ENCODE peak calls at places on chromosomes 6 and 20, in five cellular contexts. B is SJSA1, C is A549, W is transverse colon, H is colonic mucosa. J is an unnamed sample. For H3K9me3 and H3K4me1, the result is how much of the 10 kb centered on the place peaks cover.

GRCh38 chr20:37262516-37262915 is 902 bp upstream of the GHRH start:
- DNase-seq in H (no peak), C (no peak), B (no peak), W (no peak), J (no peak)

GRCh38 chr6:33095681-33096080 is 19.9 kb downstream of the HLA-DPB1 start:
- DNase-seq in C (no peak), B (no peak), H (no peak), W (no peak), J (no peak)

GRCh38 chr6:155093430-155093829 is 98.3 kb downstream of the TIAM2 start:
- DNase-seq in C (no peak), B (no peak), H (no peak), W (no peak), J (no peak)

GRCh38 chr6:161838306-161839035 is 564.6 kb upstream of the AGPAT4 start:
- DNase-seq in W (no peak), B (no peak), H (no peak), C (no peak), J (peak)

GRCh38 chr6:38166411-38167240 is 347.1 kb downstream of the ZFAND3 start:
- DNase-seq in B (no peak), C (no peak), W (no peak), H (no peak), J (no peak)

GRCh38 chr6:30685977-30686907 is at the start of gene PPP1R18:
- DNase-seq in W (peak), H (peak), B (peak), C (no peak), J (peak)

GRCh38 chr6:129282053-129282452 is 399.1 kb downstream of the LAMA2 start:
- DNase-seq in H (no peak), C (no peak), B (no peak), W (no peak), J (no peak)

GRCh38 chr20:50089787-50090177 is 23.2 kb downstream of the UBE2V1 start:
- DNase-seq in B (no peak), C (no peak), H (no peak), W (no peak), J (no peak)

GRCh38 chr6:151807513-151808330 is at the start of gene ESR1:
- DNase-seq in C (no peak), H (no peak), B (no peak), W (peak), J (no peak)

GRCh38 chr6:112443666-112444065 is 96.5 kb downstream of the RFPL4B start:
- DNase-seq in B (no peak), C (no peak), H (peak), W (no peak), J (peak)

GRCh38 chr20:60695223-60695622 is 556.8 kb upstream of the CDH4 start:
- DNase-seq in W (no peak), C (no peak), B (no peak), H (no peak), J (no peak)

GRCh38 chr6:139979021-139979721 is 604.7 kb upstream of the CITED2 start:
- DNase-seq in H (no peak), B (no peak), W (no peak), C (no peak), J (no peak)

GRCh38 chr20:25148181-25148981 is 47.1 kb upstream of the ENTPD6 start:
- DNase-seq in H (peak), W (peak), C (no peak), B (no peak), J (peak)

GRCh38 chr20:3803854-3804253 is 7.7 kb downstream of the CDC25B start:
- DNase-seq in C (no peak), W (no peak), H (no peak), B (no peak), J (no peak)

GRCh38 chr20:45545754-45546453 is 1.3 kb downstream of the EPPIN start:
- DNase-seq in H (no peak), B (no peak), C (peak), W (no peak), J (no peak)

GRCh38 chr6:67538032-67538431 is 1097.0 kb upstream of the ADGRB3 start:
- DNase-seq in B (no peak), C (no peak), H (no peak), W (no peak), J (no peak)

GRCh38 chr6:67544851-67545452 is 1090.1 kb upstream of the ADGRB3 start:
- DNase-seq in W (no peak), C (no peak), H (no peak), B (no peak), J (no peak)

GRCh38 chr6:67535946-67536345 is 1099.1 kb upstream of the ADGRB3 start:
- DNase-seq in H (no peak), B (no peak), C (no peak), W (no peak), J (no peak)

DNA sequence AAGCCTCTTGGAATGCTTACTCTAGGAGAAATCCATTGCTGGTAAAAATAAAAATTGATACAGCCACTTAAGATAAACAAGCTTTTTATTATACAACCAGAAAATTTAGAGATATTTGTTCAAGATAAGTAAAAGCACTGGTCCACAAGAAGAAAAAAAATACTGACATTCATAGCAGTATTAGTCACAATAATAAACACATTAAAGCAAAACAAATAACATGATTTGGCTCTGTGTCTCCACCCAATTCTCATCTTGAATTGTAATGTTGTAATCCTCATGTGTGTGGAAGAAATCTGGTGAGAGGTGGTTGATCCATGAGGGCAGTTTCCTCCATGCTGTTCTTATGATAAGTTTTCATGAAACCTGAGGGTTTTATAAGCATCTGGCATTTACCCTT is 1093.5 kb upstream of the ADGRB3 start:
- DNase-seq in B (no peak), W (no peak), H (no peak), C (no peak), J (no peak)
- H3K9me3 ChIP-seq in B (under half), W (under half), H (under half), C (under half), J (under half)

GRCh38 chr6:166354143-166354542 is 11.8 kb upstream of the SFT2D1 start:
- DNase-seq in W (no peak), B (no peak), C (no peak), H (no peak), J (no peak)

GRCh38 chr6:166354965-166355364 is 12.6 kb upstream of the SFT2D1 start:
- DNase-seq in C (no peak), W (no peak), H (no peak), B (no peak), J (no peak)

GRCh38 chr6:166351715-166352285 is 9.5 kb upstream of the SFT2D1 start:
- DNase-seq in C (no peak), H (peak), B (no peak), W (peak), J (no peak)

GRCh38 chr6:166353507-166353906 is 11.2 kb upstream of the SFT2D1 start:
- DNase-seq in W (no peak), C (no peak), B (no peak), H (no peak), J (no peak)

DNA sequence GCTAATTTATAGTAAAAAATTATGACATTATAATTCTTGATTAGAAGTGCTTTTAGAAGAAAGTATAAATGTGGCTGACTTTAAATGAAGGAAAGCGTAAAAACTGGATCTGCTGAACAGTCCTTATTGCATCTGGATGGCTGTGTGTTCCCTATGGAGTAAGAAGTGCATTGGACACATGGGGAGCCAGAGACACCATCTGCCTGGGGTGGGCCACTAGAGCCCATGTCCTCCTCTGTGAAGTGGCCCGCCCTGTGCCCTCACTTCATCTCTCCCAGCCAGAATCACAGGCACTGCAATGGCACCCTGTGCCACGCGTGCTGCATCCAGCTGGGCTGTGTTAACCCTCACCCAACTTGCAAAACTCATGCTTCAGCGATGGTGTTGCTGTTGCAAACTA is 13.2 kb upstream of the SFT2D1 start:
- DNase-seq in H (no peak), B (no peak), C (no peak), W (no peak), J (no peak)
- H3K4me1 ChIP-seq in H (under half), B (under half), C (under half), W (under half), J (under half)

GRCh38 chr20:35601021-35601973 is 14.3 kb upstream of the SPAG4 start:
- DNase-seq in W (peak), B (peak), C (peak), H (peak), J (peak)
- H3K4me3 ChIP-seq in W (peak), B (peak), C (peak), H (peak), J (peak)

DNA sequence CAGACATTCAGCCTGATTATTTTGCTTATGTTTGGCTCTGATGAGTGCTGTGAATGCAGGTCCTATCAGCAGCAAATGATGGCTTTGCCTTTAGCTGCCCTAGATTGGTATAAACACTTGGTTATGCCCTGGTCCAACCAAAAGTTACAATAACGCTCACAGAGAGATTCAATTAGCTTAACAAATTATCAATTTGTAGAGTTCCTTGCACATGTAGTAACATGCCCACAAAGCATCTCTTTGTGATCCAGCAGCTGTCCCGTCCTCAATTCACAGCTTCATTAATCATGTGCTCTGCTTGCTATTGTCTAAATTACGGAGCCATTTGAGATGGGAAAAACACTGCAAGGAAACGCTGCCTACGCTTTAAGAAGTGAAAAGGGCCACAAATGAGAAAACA is 457.9 kb downstream of the HDGFL1 start:
- DNase-seq in W (no peak), B (no peak), H (no peak), C (no peak), J (no peak)
- H3K9me3 ChIP-seq in W (under half), B (under half), H (under half), C (under half), J (under half)

GRCh38 chr6:114290864-114291263 is 52.0 kb downstream of the HS3ST5 start:
- DNase-seq in B (no peak), H (no peak), C (no peak), W (no peak), J (no peak)

GRCh38 chr6:114286211-114286610 is 56.6 kb downstream of the HS3ST5 start:
- DNase-seq in C (no peak), H (no peak), B (no peak), W (no peak), J (no peak)

GRCh38 chr6:114287461-114287860 is 55.4 kb downstream of the HS3ST5 start:
- DNase-seq in B (no peak), C (no peak), H (no peak), W (no peak), J (no peak)

GRCh38 chr6:114288696-114289095 is 54.1 kb downstream of the HS3ST5 start:
- DNase-seq in C (no peak), W (no peak), H (no peak), B (no peak), J (no peak)

GRCh38 chr6:114291428-114291827 is 51.4 kb downstream of the HS3ST5 start:
- DNase-seq in B (no peak), H (no peak), C (no peak), W (no peak), J (no peak)
- H3K4me1 ChIP-seq in B (under half), H (under half), C (under half), W (under half), J (under half)

GRCh38 chr6:2738373-2738979 is 12.2 kb downstream of the MYLK4 start:
- DNase-seq in W (peak), H (peak), C (peak), B (peak), J (no peak)
- H3K4me3 ChIP-seq in W (no peak), H (no peak), C (no peak), B (no peak), J (no peak)

DNA sequence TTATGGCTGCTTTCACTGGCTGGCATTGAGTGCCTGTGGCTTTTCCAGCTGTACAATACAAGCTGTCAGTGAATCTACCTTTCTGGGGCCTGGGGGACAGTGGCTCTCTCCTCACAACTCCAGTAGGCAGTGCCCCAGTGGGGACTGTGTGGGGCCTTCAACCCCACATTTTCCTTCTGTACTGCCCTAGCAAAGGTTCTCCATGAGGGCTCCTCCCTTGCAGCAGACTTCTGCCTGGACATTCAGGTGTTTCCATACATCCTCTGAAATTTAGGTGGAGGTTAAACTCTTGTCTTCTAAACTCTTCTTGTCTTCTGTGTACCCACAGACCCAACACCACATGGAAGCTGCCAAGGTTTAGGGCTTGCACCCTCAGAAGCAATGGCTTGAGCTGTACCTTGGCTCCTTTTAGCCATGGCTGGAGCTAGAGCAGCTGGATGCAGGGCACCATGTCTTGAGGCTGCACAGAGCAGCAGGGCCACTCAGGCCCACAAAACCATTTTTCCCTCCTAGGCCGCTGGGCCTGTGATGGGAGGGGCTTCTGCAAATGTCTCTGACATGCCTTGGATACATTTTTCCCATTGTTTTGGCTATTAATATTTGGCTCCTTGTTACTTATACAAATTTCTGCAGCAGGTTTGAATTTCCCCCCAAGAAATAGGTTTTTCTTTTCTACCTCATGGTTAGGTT is 9.6 kb downstream of the PEX7 start:
- DNase-seq in W (no peak), B (no peak), H (no peak), C (no peak), J (no peak)
- H3K9me3 ChIP-seq in W (under half), B (under half), H (under half), C (under half), J (under half)

DNA sequence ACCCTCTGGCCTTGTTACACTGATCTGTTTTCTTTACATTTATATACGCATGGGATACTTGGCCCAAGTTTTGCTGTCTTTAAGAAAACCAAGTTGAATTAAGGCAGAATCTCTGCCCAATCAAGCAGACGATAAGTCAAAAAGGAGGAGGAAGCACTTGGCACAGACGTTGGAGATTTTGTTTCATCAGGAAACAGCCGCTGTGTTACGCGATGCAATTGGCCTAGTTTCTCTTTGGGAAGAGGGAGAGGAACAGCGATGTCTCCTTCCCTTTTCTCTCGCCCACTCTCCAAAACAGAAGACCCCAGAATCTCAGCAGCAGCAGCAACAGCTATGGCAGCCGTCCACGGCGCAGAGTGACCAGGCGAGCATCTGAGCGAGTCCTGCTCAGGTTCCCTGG is 20.2 kb upstream of the NAA20 start:
- DNase-seq in C (no peak), B (no peak), H (no peak), W (no peak), J (no peak)
- H3K4me1 ChIP-seq in C (under half), B (under half), H (under half), W (under half), J (under half)